ENCODE peak calls at places on chromosomes 3 and 15, in ten cellular contexts. W is fibroblast of lung; P is cardiac fibroblast; N is WTC11; O is HEK293T; Z is activated CD8-positive, alpha-beta T cell treated with anti-CD3 and anti-CD28 coated beads for 36 hours; B is AG09319; D is activated T-cell treated with anti-CD3 and anti-CD28 coated beads, Interleukin-2, amount 50 U/mL, for 72 hours; Q is activated T-helper 2 cell treated with anti-CD3 and anti-CD28 coated beads, Interferon-gamma antibody, Interleukin-2, Interleukin-4, amounts not matched to agents 10 μg/mL and 5 μg/mL and 100 μg/mL, durations not matched to agents 14 hours and 24 hours and 36 hours; X is RCC 7860. R is an unnamed sample.

GRCh38 chr15:101359365-101359947 is 64.4 kb upstream of the SNRPA1 start:
- DNase-seq in D (no peak), Q (no peak), N (no peak), X (no peak), W (no peak), P (no peak), B (no peak), Z (no peak), O (no peak), R (no peak)

GRCh38 chr3:125398952-125399351 is 23.8 kb upstream of the ZNF148 start:
- DNase-seq in P (no peak), N (peak), O (no peak), B (no peak), X (no peak), Z (no peak), Q (no peak), D (no peak), W (no peak), R (no peak)

GRCh38 chr3:172042136-172042535 is 2.8 kb downstream of the FNDC3B start:
- DNase-seq in N (no peak), P (no peak), W (no peak), O (no peak), B (no peak), X (peak), Z (no peak), Q (no peak), D (no peak), R (no peak)

GRCh38 chr3:4376499-4376898 is 73.3 kb downstream of the SETMAR start:
- DNase-seq in P (no peak), Q (no peak), X (no peak), O (no peak), W (no peak), N (no peak), Z (no peak), B (no peak), D (no peak), R (no peak)

GRCh38 chr3:109275702-109276293 is 40.5 kb downstream of the DPPA2 start:
- DNase-seq in N (peak), B (peak), O (peak), D (peak), P (peak), Q (no peak), Z (peak), W (peak), X (peak), R (peak)

GRCh38 chr15:90603893-90604292 is 74.2 kb downstream of the CRTC3 start:
- DNase-seq in X (no peak), B (no peak), P (peak), Z (peak), N (no peak), D (peak), Q (peak), W (peak), O (no peak), R (peak)

GRCh38 chr3:52253314-52254260 is 8.0 kb downstream of the PPM1M start:
- DNase-seq in X (peak), B (no peak), P (no peak), Q (peak), Z (peak), N (no peak), D (peak), O (no peak), W (no peak), R (peak)

GRCh38 chr15:99703603-99704443 is 29.4 kb downstream of the LYSMD4 start:
- DNase-seq in Z (no peak), Q (no peak), X (peak), W (peak), B (peak), D (no peak), P (peak), N (no peak), O (peak), R (no peak)

GRCh38 chr3:117302448-117302847 is 592.9 kb downstream of the TUSC7 start:
- DNase-seq in W (no peak), D (no peak), X (no peak), B (no peak), Q (no peak), Z (no peak), N (no peak), P (no peak), O (no peak), R (no peak)

GRCh38 chr3:194322701-194323174 is 28.4 kb downstream of the CPN2 start:
- DNase-seq in X (peak), Z (peak), B (no peak), O (no peak), N (no peak), P (peak), W (peak), D (peak), Q (no peak), R (no peak)

GRCh38 chr15:33154366-33155166 is 39.9 kb downstream of the FMN1 start:
- DNase-seq in X (peak), N (no peak), Z (no peak), B (no peak), P (peak), W (peak), D (no peak), Q (no peak), O (no peak), R (peak)

GRCh38 chr3:131856171-131856570 is 178.6 kb downstream of the CPNE4 start:
- DNase-seq in Q (no peak), P (no peak), N (no peak), X (no peak), Z (no peak), O (no peak), D (no peak), W (no peak), B (no peak), R (no peak)

GRCh38 chr3:172181936-172182708 is 142.7 kb downstream of the FNDC3B start:
- DNase-seq in P (peak), N (no peak), B (no peak), O (no peak), W (peak), Q (no peak), Z (peak), D (no peak), X (peak), R (no peak)

GRCh38 chr15:55774113-55774970 is 31.4 kb upstream of the PRTG start:
- DNase-seq in Z (peak), N (peak), W (peak), P (peak), O (peak), D (peak), X (no peak), Q (peak), B (no peak), R (peak)

GRCh38 chr3:49841126-49841525 is 15.2 kb downstream of the TRAIP start:
- DNase-seq in W (peak), B (no peak), N (peak), O (peak), X (no peak), D (no peak), Q (no peak), P (peak), Z (peak), R (no peak)

GRCh38 chr15:80967451-80967850 is 22.2 kb downstream of the MESD start:
- DNase-seq in X (no peak), D (no peak), Z (no peak), O (no peak), Q (no peak), P (peak), B (no peak), W (peak), N (peak), R (no peak)

GRCh38 chr15:90141646-90142045 is 39.4 kb upstream of the IDH2 start:
- DNase-seq in Z (no peak), O (no peak), X (peak), B (no peak), P (peak), N (no peak), W (peak), D (no peak), Q (no peak), R (no peak)

GRCh38 chr3:131091768-131092167 is 65.1 kb downstream of the NEK11 start:
- DNase-seq in X (no peak), W (peak), Q (no peak), P (no peak), B (no peak), D (no peak), N (no peak), Z (no peak), O (no peak), R (no peak)

GRCh38 chr3:128226794-128227399 is 73.6 kb downstream of the EEFSEC start:
- DNase-seq in D (peak), P (peak), Z (peak), N (peak), Q (no peak), X (no peak), W (peak), B (no peak), O (peak), R (no peak)

GRCh38 chr15:81865850-81866537 is 179.8 kb downstream of the MEX3B start:
- DNase-seq in Q (no peak), N (no peak), Z (no peak), W (no peak), P (no peak), X (no peak), O (no peak), D (no peak), B (no peak), R (no peak)

R was measured in transverse colon.